ENCODE peak calls at places on chromosome 9, in four cellular contexts. E is A549, Q is HepG2, B is K562. U is an unnamed sample.

GRCh38 chr9:34237836-34238235 is 59.0 kb downstream of the UBAP1 start:
- DNase-seq in E (no peak), Q (no peak), B (no peak), U (no peak)

GRCh38 chr9:124298646-124299235 is 41.0 kb downstream of the NEK6 start:
- DNase-seq in E (no peak), Q (peak), B (no peak), U (no peak)

GRCh38 chr9:113708821-113709713 is 167.0 kb upstream of the ZNF618 start:
- DNase-seq in E (no peak), Q (peak), B (no peak), U (no peak)

GRCh38 chr9:19457694-19458009 is 48.8 kb downstream of the ACER2 start:
- DNase-seq in E (no peak), Q (no peak), B (no peak), U (no peak)

GRCh38 chr9:121684381-121685145 is 33.1 kb downstream of the DAB2IP start:
- DNase-seq in E (peak), Q (no peak), B (peak), U (no peak)

GRCh38 chr9:108786756-108787663 is 68.8 kb downstream of the ACTL7B start:
- DNase-seq in E (peak), Q (no peak), B (no peak), U (no peak)

GRCh38 chr9:109683521-109683920 is 96.5 kb upstream of the PALM2AKAP2 start:
- DNase-seq in E (no peak), Q (no peak), B (no peak), U (no peak)

GRCh38 chr9:103798620-103799019 is 295.5 kb upstream of the SMC2 start:
- DNase-seq in E (peak), Q (peak), B (no peak), U (peak)

GRCh38 chr9:132014218-132014800 is 65.4 kb downstream of the MED27 start:
- DNase-seq in E (no peak), Q (no peak), B (no peak), U (no peak)

GRCh38 chr9:5817776-5818336 is 15.1 kb downstream of the ERMP1 start:
- DNase-seq in E (no peak), Q (peak), B (no peak), U (no peak)

GRCh38 chr9:137222190-137223077 is at the start of gene RNF208:
- DNase-seq in E (no peak), Q (no peak), B (no peak), U (no peak)

GRCh38 chr9:899440-900184 is 58.1 kb downstream of the DMRT1 start:
- DNase-seq in E (no peak), Q (no peak), B (no peak), U (peak)

GRCh38 chr9:113427629-113428028 is 17.1 kb downstream of the C9orf43 start:
- DNase-seq in E (no peak), Q (no peak), B (no peak), U (no peak)

GRCh38 chr9:68844196-68844595 is 139.2 kb downstream of the PIP5K1B start:
- DNase-seq in E (no peak), Q (no peak), B (no peak), U (no peak)

GRCh38 chr9:126148994-126149393 is 177.6 kb upstream of the MVB12B start:
- DNase-seq in E (no peak), Q (no peak), B (no peak), U (no peak)

GRCh38 chr9:126151031-126151670 is 175.5 kb upstream of the MVB12B start:
- DNase-seq in E (no peak), Q (peak), B (no peak), U (no peak)

GRCh38 chr9:126151671-126152050 is 175.0 kb upstream of the MVB12B start:
- DNase-seq in E (no peak), Q (no peak), B (no peak), U (no peak)

GRCh38 chr9:126149661-126150060 is 177.0 kb upstream of the MVB12B start:
- DNase-seq in E (no peak), Q (peak), B (no peak), U (no peak)

DNA sequence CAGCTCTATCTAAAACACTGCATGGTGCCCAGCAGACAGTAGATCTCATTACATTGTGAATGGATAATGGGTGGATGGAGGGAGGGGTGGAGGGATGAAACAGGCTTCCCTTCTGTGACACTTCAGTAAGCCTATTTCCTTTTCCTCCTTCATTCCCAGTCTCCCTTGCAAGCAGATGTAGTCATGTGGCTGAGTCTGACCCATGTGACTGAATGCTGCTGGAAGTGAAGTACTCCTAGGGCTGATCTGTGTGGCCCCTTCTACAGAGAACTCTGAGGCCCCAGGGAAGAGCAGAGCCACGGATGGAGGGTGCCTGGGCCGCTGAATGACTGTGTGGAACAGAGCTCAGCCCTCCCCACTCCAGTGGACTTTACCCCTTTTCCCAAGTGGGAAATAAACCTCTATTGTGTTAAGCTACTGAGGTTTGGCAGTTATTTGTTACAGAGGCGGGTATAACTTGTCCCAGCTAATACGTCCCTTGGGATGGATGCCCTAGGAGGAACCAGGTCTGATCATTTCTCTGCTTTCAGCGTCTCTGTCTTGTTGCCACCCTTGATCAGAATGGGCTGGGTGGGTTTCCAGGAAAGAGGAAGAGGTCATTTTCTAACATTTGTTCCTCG is 176.1 kb upstream of the MVB12B start:
- DNase-seq in E (no peak), Q (peak), B (no peak), U (no peak)
- TF ChIP-seq CHD4 in E (no peak), Q (no peak), B (no peak), U (no peak)

DNA sequence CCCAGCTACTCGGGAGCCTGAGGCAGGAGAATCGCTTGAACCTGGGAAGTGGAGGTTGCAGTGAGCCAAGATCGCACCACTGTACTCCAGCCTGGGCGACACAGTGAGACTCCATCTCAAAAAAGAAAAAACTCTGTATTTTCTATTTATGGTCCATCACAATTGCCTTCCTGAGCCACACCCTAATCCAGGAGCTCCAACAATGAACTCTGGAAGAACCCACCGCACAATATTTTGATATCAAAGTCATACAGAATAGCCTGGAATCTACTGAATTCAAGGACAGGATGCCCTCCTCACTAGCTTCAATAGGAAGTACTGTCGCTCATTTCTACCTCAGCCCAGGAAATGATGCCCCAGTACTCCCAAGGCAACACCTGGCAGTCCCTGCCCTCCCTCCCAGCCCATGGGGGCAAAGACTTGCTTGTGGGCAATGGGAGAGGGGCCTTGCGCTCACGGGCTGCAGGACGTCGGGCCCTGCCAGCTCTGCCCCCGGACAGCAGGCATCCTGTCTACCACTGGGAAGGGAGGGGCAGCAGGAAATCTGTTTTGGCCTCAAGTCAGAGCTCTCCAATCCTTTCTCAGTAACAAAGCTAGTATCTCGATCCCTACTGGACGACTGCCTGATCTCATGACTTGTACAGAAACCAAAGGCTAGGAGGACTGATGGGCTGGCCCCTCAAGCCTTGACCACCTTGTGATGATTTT is 19.7 kb downstream of the UBAC1 start:
- DNase-seq in E (no peak), Q (no peak), B (no peak), U (no peak)
- TF ChIP-seq CHD4 in E (no peak), Q (no peak), B (no peak), U (no peak)

GRCh38 chr9:71920456-71921189 is 9.2 kb downstream of the C9orf85 start:
- DNase-seq in E (no peak), Q (no peak), B (no peak), U (no peak)

GRCh38 chr9:71924576-71924975 is 13.1 kb downstream of the C9orf85 start:
- DNase-seq in E (no peak), Q (no peak), B (no peak), U (no peak)

GRCh38 chr9:71918419-71918818 is 7.0 kb downstream of the C9orf85 start:
- DNase-seq in E (no peak), Q (no peak), B (no peak), U (no peak)

GRCh38 chr9:71916834-71917534 is 5.5 kb downstream of the C9orf85 start:
- DNase-seq in E (no peak), Q (no peak), B (no peak), U (no peak)

GRCh38 chr9:71921190-71921814 is 9.9 kb downstream of the C9orf85 start:
- DNase-seq in E (no peak), Q (no peak), B (no peak), U (no peak)
- TF ChIP-seq CHD4 in E (no peak), Q (no peak), B (no peak), U (no peak)

GRCh38 chr9:126451316-126451885 is 124.8 kb downstream of the MVB12B start:
- DNase-seq in E (no peak), Q (no peak), B (no peak), U (no peak)
- TF ChIP-seq CHD4 in E (no peak), Q (no peak), B (no peak), U (no peak)

DNA sequence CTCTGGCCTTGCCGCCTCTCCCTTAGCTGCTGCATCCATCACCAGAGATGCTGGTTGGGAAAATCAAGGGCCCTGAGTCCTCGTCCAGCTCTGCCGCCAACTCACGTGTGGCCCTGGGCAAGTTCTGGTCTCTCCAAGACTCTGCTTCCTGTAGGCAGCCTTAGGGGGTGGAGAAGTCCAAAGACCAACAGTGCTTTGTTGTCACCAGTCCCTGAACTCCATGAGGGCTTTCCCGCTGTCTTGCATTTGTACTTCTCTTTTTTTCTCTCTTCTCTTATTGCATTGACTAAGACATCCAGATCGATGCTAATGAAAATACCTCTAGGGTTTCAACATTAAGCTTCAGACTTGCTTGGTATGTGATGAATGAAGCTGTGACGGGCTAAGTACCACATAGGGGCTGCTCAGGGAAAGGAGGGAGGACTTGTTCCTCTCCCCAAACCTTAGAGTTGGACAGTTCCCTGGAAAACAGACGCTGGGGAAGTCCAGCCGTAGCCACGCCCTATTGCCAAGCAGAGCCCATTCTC is 63.7 kb upstream of the STXBP1 start:
- DNase-seq in E (no peak), Q (peak), B (no peak), U (no peak)
- TF ChIP-seq CHD4 in E (no peak), Q (no peak), B (no peak), U (no peak)

U was measured in GM12878.